ENCODE peak calls at places on chromosomes 13 and 19, in eight cellular contexts. J, X, Z, S, F, A, R and W are unnamed samples. For H3K4me1, the result is how much of the 10 kb centered on the place peaks cover.

GRCh38 chr19:18507021-18507726 is 14.7 kb downstream of the ELL start:
- DNase-seq in X (no peak), R (no peak), A (peak), J (no peak), Z (no peak), S (peak), F (no peak), W (peak)

GRCh38 chr13:53953205-53953604 is 924.6 kb downstream of the OLFM4 start:
- DNase-seq in R (no peak), X (no peak), S (no peak), A (no peak), J (peak), F (no peak), Z (no peak), W (no peak)

GRCh38 chr19:19420570-19421301 is 15.3 kb downstream of the GATAD2A start:
- DNase-seq in Z (no peak), S (no peak), F (peak), X (peak), J (no peak), A (no peak), R (no peak), W (no peak)

GRCh38 chr13:83829800-83830199 is 52.5 kb downstream of the SLITRK1 start:
- DNase-seq in X (no peak), S (no peak), R (no peak), A (no peak), Z (no peak), F (no peak), J (no peak), W (no peak)

GRCh38 chr13:27549406-27549981 is 70.8 kb downstream of the LNX2 start:
- DNase-seq in S (no peak), J (no peak), A (peak), Z (no peak), R (peak), X (no peak), F (no peak), W (peak)

GRCh38 chr19:32622002-32622401 is 41.0 kb downstream of the PDCD5 start:
- DNase-seq in Z (no peak), A (no peak), S (no peak), X (no peak), J (no peak), F (no peak), R (no peak), W (no peak)

GRCh38 chr19:1250374-1251232 is 2.2 kb downstream of the MIDN start:
- DNase-seq in F (no peak), A (peak), S (no peak), X (no peak), Z (peak), R (peak), J (peak), W (peak)

GRCh38 chr19:52415711-52416110 is 13.2 kb upstream of the ZNF534 start:
- DNase-seq in F (no peak), S (no peak), Z (no peak), R (no peak), A (no peak), J (no peak), X (no peak), W (no peak)

GRCh38 chr19:13024958-13025653 is 29.8 kb downstream of the NFIX start:
- DNase-seq in F (no peak), A (peak), J (peak), R (no peak), Z (no peak), X (no peak), S (peak), W (peak)

GRCh38 chr13:81990652-81991051 is 1649.7 kb upstream of the SPRY2 start:
- DNase-seq in A (no peak), F (no peak), J (peak), S (no peak), Z (no peak), X (no peak), R (no peak), W (no peak)

GRCh38 chr19:34731019-34731829 is 2.8 kb upstream of the ZNF181 start:
- DNase-seq in A (no peak), R (no peak), S (no peak), J (no peak), F (no peak), X (no peak), Z (no peak), W (no peak)

GRCh38 chr19:49595006-49595818 is 4.2 kb downstream of the PRR12 start:
- DNase-seq in S (no peak), J (no peak), Z (no peak), A (no peak), R (peak), F (no peak), X (no peak), W (peak)

GRCh38 chr13:40127476-40127875 is 472.0 kb downstream of the COG6 start:
- DNase-seq in J (no peak), A (no peak), S (no peak), Z (no peak), R (no peak), F (no peak), X (no peak), W (no peak)

GRCh38 chr13:40124648-40125045 is 469.2 kb downstream of the COG6 start:
- DNase-seq in A (no peak), R (no peak), S (no peak), Z (no peak), F (no peak), J (no peak), X (no peak), W (no peak)

GRCh38 chr13:40123962-40124647 is 468.6 kb downstream of the COG6 start:
- DNase-seq in S (no peak), R (no peak), J (no peak), Z (no peak), F (no peak), A (no peak), X (no peak), W (no peak)

GRCh38 chr13:40126301-40127085 is 471.0 kb downstream of the COG6 start:
- DNase-seq in J (no peak), A (no peak), X (no peak), F (no peak), R (no peak), Z (no peak), S (no peak), W (no peak)

DNA sequence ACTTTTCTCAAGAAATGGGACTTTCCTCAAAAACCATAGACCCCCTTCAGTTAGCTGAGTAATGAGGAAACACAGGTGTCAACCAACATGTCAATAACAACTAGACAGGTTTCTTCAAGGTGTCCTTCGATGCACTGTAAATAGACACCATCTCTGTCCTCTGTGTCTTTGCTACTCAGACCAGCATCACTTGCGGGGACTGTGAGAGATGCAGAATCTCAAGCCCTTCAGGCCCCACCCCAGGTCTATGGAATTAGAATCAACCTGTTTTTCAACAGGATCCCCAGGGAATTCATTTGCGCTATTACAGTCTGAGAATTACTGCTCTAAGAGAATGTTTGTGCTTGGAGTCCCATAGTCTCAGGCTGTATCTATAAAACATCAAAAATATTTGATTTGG is 469.9 kb downstream of the COG6 start:
- DNase-seq in J (no peak), X (no peak), F (no peak), Z (no peak), R (no peak), A (no peak), S (no peak), W (no peak)
- H3K4me1 ChIP-seq in J (under half), X (under half), F (under half), Z (under half), R (under half), A (under half), S (under half), W (under half)

GRCh38 chr19:55251296-55252081 is 7.3 kb downstream of the PPP6R1 start:
- DNase-seq in J (no peak), X (peak), R (no peak), Z (peak), F (no peak), S (no peak), A (no peak), W (no peak)
- H3K4me3 ChIP-seq in J (no peak), X (no peak), R (no peak), Z (no peak), F (peak), S (no peak), A (no peak), W (no peak)

DNA sequence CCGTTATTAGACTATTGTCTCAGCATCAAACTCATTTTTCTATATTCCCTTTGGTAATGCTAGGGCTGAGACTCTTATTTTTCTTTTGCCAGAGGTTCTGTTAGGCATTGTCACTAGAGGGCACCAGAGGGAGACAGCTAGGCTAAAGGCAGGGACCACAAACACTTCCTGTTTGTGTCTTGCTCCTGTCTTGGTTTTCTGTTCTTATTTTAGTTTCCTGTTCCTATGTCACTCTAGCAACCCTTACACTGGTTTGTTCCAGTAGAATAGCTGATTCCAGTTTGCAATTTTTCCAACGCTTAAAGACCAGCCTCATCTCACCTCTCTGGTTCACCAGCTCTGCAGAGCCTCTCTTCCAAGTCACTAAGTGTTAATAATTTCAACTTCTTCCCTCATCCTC is 772.0 kb downstream of the DIAPH3 start:
- DNase-seq in F (peak), Z (peak), X (peak), S (no peak), R (peak), J (peak), A (peak), W (peak)
- TF ChIP-seq CTCF in F (peak), Z (peak), X (peak), S (peak), R (peak), J (peak), A (peak), W (peak)

GRCh38 chr19:36526581-36526980 is 1.5 kb downstream of the ZNF260 start:
- DNase-seq in J (no peak), Z (no peak), F (no peak), R (no peak), S (no peak), A (no peak), X (no peak), W (no peak)

GRCh38 chr19:36528194-36528920 is at the start of gene ZNF260:
- DNase-seq in A (peak), S (peak), F (peak), R (peak), X (peak), Z (peak), J (peak), W (peak)

GRCh38 chr19:36528921-36529518 is 949 bp upstream of the ZNF260 start:
- DNase-seq in R (peak), J (peak), F (peak), Z (no peak), A (no peak), X (no peak), S (no peak), W (peak)

GRCh38 chr19:36527873-36528193 is 238 bp downstream of the ZNF260 start:
- DNase-seq in J (no peak), R (no peak), Z (no peak), S (no peak), A (no peak), F (no peak), X (no peak), W (no peak)

GRCh38 chr19:36524617-36525016 is 3.5 kb downstream of the ZNF260 start:
- DNase-seq in A (no peak), Z (no peak), X (no peak), S (no peak), J (no peak), F (no peak), R (no peak), W (no peak)
- H3K4me1 ChIP-seq in A (under half), Z (under half), X (under half), S (under half), J (under half), F (under half), R (under half), W (under half)

DNA sequence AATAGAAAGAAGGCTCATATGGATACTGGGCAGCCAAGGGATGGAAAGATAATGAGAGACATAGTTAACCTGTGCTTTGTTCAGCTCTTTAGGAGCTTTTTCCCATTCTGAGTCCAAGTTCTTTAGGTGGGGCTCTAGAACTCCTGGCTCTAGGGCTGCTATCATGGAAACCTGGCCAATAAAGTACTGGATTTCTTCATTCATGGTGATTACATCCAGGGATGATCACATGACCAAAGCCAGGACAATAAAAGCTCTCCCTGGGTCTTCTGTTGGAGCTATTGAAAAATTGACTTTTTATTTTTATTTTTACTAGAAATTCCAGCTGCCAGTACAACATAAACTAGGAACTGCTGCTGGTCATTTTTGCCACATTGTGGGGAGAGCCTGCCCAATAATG is 224.8 kb upstream of the STARD13 start:
- DNase-seq in X (no peak), Z (no peak), R (no peak), A (no peak), F (no peak), S (no peak), J (no peak), W (no peak)
- H3K4me3 ChIP-seq in X (no peak), Z (no peak), R (no peak), A (no peak), F (no peak), S (no peak), J (no peak), W (no peak)

DNA sequence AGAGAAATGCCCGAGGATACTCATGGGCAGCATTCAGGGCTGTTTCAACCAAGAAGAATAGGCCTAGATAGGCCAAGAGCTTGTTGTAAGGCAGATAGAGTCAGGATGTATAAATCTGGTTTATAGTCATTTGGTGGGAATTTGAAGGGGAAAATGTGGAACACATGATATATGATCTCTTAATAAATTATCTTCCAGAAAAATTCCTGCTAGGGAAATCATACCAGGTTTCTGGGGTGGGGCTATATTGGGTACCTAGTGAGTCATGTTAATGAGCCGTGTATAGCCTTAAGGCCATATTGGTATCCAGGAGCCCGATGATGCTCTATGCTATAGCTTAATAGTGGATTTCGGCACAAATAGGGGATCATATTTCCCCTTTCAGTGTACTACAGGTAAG is 51.5 kb upstream of the HTR2A start:
- DNase-seq in X (no peak), J (no peak), R (no peak), F (no peak), S (no peak), A (no peak), Z (no peak), W (no peak)
- TF ChIP-seq CTCF in X (no peak), J (no peak), R (no peak), F (no peak), S (no peak), A (no peak), Z (no peak), W (no peak)

DNA sequence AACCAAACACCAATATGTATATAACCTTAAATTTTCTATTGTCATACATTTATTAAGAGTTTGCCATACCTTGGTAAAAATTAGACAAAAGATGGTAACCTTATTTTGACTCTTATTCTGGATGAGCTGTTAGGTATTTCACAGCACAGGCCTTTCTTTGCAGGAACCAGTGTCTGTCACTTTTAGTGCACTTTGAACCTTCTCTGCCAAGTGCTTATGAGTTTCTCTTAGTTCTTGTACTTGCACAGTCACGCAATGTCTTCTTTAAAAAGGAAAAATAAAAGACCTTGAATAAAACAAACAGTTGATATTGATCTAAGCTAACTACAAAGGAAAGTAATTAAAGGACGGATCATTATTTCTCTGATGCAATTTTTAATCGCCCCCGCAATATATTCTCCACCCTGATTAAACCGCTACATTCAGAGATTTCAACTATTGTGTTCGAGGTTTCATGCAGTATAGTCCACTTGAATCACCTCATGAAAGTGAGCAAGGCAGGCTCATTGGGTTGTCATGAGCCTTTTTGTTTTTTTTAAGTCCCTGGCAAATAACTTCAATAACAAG is 534.5 kb downstream of the KLF5 start:
- DNase-seq in S (no peak), R (peak), Z (no peak), X (no peak), A (no peak), F (no peak), J (no peak), W (no peak)
- H3K4me1 ChIP-seq in S (under half), R (under half), Z (under half), X (under half), A (under half), F (under half), J (under half), W (under half)